ENCODE peak calls at places on chromosomes 12 and 14, in ten cellular contexts. G, U, J, H, N, Z, L, V, S and K are unnamed samples.

GRCh38 chr12:27246774-27247173 is 2.7 kb downstream of the STK38L start:
- DNase-seq in H (no peak), N (no peak), L (no peak), V (no peak), S (no peak), U (peak; percentile 48), J (no peak), G (no peak), Z (no peak), K (no peak)

GRCh38 chr12:77837876-77838291 is 7.2 kb downstream of the NAV3 start:
- DNase-seq in S (no peak), H (no peak), J (no peak), N (no peak), L (no peak), G (no peak), U (no peak), V (no peak), Z (no peak), K (no peak)

GRCh38 chr12:82745807-82746206 is 59.1 kb downstream of the TMTC2 start:
- DNase-seq in N (no peak), S (no peak), H (no peak), U (no peak), L (no peak), G (no peak), Z (no peak), V (no peak), J (no peak), K (no peak)

GRCh38 chr14:91258021-91258618 is 13.6 kb upstream of the GPR68 start:
- DNase-seq in N (no peak), V (no peak), G (peak; percentile 12), L (no peak), U (peak; percentile 91), S (no peak), Z (no peak), H (no peak), J (no peak), K (peak; percentile 92)

GRCh38 chr14:35213869-35214387 is 78.3 kb upstream of the PSMA6 start:
- DNase-seq in H (no peak), S (no peak), L (no peak), G (peak; percentile 47), Z (no peak), J (no peak), U (peak; percentile 71), V (no peak), N (no peak), K (no peak)

GRCh38 chr12:109309441-109310246 is 560 bp upstream of the FOXN4 start:
- DNase-seq in H (no peak), L (no peak), G (no peak), J (no peak), S (no peak), N (no peak), Z (no peak), V (no peak), U (no peak), K (no peak)

GRCh38 chr14:98689936-98690335 is 582.1 kb downstream of the BCL11B start:
- DNase-seq in V (no peak), H (no peak), G (no peak), S (no peak), N (no peak), L (no peak), J (no peak), U (no peak), Z (no peak), K (no peak)

GRCh38 chr14:103227076-103227475 is 103.8 kb downstream of the TNFAIP2 start:
- DNase-seq in L (no peak), N (no peak), J (peak; percentile 40), S (no peak), U (no peak), V (no peak), G (no peak), H (no peak), Z (no peak), K (no peak)

GRCh38 chr14:93049867-93050331 is 65.8 kb downstream of the ITPK1 start:
- DNase-seq in J (no peak), G (no peak), H (no peak), U (no peak), S (no peak), V (no peak), N (peak; percentile 54), Z (no peak), L (no peak), K (no peak)

DNA sequence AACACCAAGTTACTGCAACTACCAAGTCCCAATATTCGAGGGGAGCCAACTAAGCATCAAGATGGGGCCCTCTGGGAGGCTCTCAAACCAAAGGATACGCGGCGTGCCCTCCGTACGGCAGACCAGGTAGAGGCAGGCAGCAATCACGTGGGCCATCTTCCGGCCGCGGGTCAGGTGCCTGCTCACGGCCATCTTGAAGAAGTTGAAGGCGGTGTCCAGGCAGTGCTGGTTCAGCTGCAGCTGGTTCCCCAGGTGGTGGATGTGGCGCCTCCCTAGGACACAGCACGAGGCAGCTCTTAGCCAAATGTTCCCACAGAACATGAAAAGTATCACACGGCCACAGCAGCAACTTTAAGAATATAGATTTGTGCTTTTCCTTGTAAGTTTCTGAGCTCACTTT is 24.3 kb downstream of the BTBD6 start:
- DNase-seq in Z (no peak), S (no peak), L (no peak), G (no peak), J (no peak), U (no peak), N (no peak), H (no peak), V (no peak), K (no peak)
- H3K4me1 ChIP-seq in Z (no peaks in the 10 kb centered on the region), S (peaks cover 7% of the 10 kb centered on the region), L (no peaks in the 10 kb centered on the region), G (peaks cover 6% of the 10 kb centered on the region), J (peaks cover 8% of the 10 kb centered on the region), U (peaks cover 7% of the 10 kb centered on the region), N (no peaks in the 10 kb centered on the region), H (peaks cover 20% of the 10 kb centered on the region), V (no peaks in the 10 kb centered on the region), K (no peaks in the 10 kb centered on the region)

DNA sequence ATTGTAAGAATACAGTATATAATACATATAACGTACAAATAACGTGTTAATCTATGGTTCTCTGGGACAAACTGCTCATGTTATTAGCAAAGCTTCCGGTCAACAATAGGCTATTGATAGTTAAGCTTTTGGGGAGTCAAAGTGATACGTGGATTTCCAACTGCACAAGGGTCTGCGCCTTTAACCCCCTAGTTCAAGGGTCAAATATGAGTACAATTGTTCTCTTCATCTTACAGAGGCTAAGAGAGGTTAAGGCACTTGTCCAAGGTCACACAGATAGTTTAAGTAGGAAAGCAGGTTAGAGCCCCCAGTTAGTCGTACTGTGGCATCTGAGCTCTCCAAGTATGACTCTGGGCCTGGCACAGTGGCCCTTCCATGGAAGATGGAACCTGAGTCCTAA is 204.3 kb upstream of the KRR1 start:
- DNase-seq in G (no peak), H (no peak), V (no peak), U (no peak), N (no peak), J (no peak), S (no peak), L (no peak), Z (no peak), K (no peak)
- H3K4me1 ChIP-seq in G (peaks cover 4% of the 10 kb centered on the region), H (peaks cover 15% of the 10 kb centered on the region), V (peaks cover 4% of the 10 kb centered on the region), U (peaks cover 50% of the 10 kb centered on the region), N (no peaks in the 10 kb centered on the region), J (no peaks in the 10 kb centered on the region), S (peaks cover 13% of the 10 kb centered on the region), L (no peaks in the 10 kb centered on the region), Z (peaks cover 13% of the 10 kb centered on the region), K (peaks cover 60% of the 10 kb centered on the region)

GRCh38 chr14:106551265-106551664 is 1024.9 kb downstream of the TMEM121 start:
- DNase-seq in G (no peak), U (no peak), V (no peak), L (no peak), Z (no peak), H (no peak), S (no peak), J (no peak), N (no peak), K (no peak)

GRCh38 chr14:106547735-106548550 is 1021.6 kb downstream of the TMEM121 start:
- DNase-seq in U (no peak), G (no peak), S (no peak), N (no peak), H (no peak), J (no peak), Z (no peak), L (no peak), V (no peak), K (no peak)

GRCh38 chr14:106549064-106549463 is 1022.7 kb downstream of the TMEM121 start:
- DNase-seq in S (no peak), H (no peak), N (no peak), V (no peak), J (no peak), Z (no peak), G (no peak), U (no peak), L (no peak), K (no peak)
- H3K4me1 ChIP-seq in S (no peaks in the 10 kb centered on the region), H (no peaks in the 10 kb centered on the region), N (no peaks in the 10 kb centered on the region), V (no peaks in the 10 kb centered on the region), J (no peaks in the 10 kb centered on the region), Z (no peaks in the 10 kb centered on the region), G (no peaks in the 10 kb centered on the region), U (no peaks in the 10 kb centered on the region), L (no peaks in the 10 kb centered on the region), K (no peaks in the 10 kb centered on the region)

GRCh38 chr12:124396544-124397398 is 101.9 kb downstream of the RFLNA start:
- DNase-seq in U (no peak), L (no peak), J (no peak), Z (no peak), N (no peak), V (no peak), S (no peak), H (no peak), G (no peak), K (no peak)

GRCh38 chr12:124394462-124395128 is 99.7 kb downstream of the RFLNA start:
- DNase-seq in Z (no peak), V (no peak), H (no peak), S (no peak), J (no peak), L (no peak), N (no peak), G (no peak), U (no peak), K (no peak)

GRCh38 chr12:124395986-124396385 is 101.1 kb downstream of the RFLNA start:
- DNase-seq in J (no peak), U (no peak), G (no peak), V (no peak), N (no peak), Z (no peak), S (no peak), L (no peak), H (no peak), K (no peak)

GRCh38 chr12:124393831-124394230 is 98.9 kb downstream of the RFLNA start:
- DNase-seq in G (no peak), N (no peak), S (no peak), L (no peak), U (no peak), J (no peak), V (no peak), H (no peak), Z (no peak), K (no peak)

DNA sequence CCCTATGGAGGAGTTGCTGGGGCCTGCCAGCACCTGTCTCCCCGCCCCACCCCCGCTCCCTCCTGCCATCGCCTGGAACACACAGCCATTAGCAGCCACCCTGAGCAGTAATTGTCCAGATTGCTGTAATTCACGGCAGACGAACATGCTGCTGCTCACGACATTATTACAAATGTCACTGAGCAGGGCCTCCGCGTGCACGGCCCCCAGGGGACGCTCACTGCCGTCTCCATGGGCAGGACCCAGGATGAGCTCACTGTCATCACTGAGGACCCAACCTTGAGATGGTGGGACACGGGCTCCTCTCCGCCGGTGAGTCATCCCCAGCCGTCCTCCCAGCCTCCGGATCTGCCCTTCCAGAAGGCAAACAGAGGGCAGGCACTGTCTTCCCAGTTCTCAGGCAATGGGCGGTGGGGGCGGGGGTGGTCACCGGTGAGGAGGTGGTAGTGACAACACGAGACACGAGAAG is 100.4 kb downstream of the RFLNA start:
- DNase-seq in L (no peak), N (no peak), Z (no peak), G (no peak), U (no peak), H (no peak), S (no peak), J (no peak), V (no peak), K (no peak)
- H3K4me1 ChIP-seq in L (peaks cover 46% of the 10 kb centered on the region), N (peaks cover 81% of the 10 kb centered on the region), Z (peaks cover 10% of the 10 kb centered on the region), G (peaks cover 32% of the 10 kb centered on the region), U (peaks cover 10% of the 10 kb centered on the region), H (peaks cover 90% of the 10 kb centered on the region), S (peaks cover 37% of the 10 kb centered on the region), J (peaks cover 61% of the 10 kb centered on the region), V (peaks cover 9% of the 10 kb centered on the region), K (peaks cover 44% of the 10 kb centered on the region)